ENCODE peak calls at places on chromosomes 7 and 10, in five cellular contexts. W, L, V, I and G are unnamed samples.

GRCh38 chr7:134630890-134631289 is 15.8 kb upstream of the BPGM start:
- DNase-seq in V (no peak), I (no peak), L (no peak), W (no peak), G (no peak)

GRCh38 chr7:157394246-157395191 is 57.7 kb downstream of the DNAJB6 start:
- DNase-seq in L (no peak), W (no peak), V (no peak), I (no peak), G (no peak)

GRCh38 chr10:15180736-15181135 is 12.2 kb upstream of the NMT2 start:
- DNase-seq in W (no peak), I (no peak), L (no peak), V (no peak), G (no peak)

GRCh38 chr10:70174058-70174741 is 3.9 kb upstream of the SAR1A start:
- DNase-seq in I (peak; percentile 70), L (no peak), W (peak; percentile 17), V (no peak), G (no peak)

GRCh38 chr10:68077026-68077425 is 1.9 kb upstream of the HERC4 start:
- DNase-seq in L (no peak), I (no peak), W (no peak), V (no peak), G (no peak)

GRCh38 chr10:80612261-80612660 is 74.6 kb downstream of the SH2D4B start:
- DNase-seq in V (no peak), L (no peak), W (no peak), I (no peak), G (peak; percentile 26)

GRCh38 chr10:6224781-6225180 is 22.0 kb downstream of the PFKFB3 start:
- DNase-seq in L (no peak), I (no peak), W (no peak), V (no peak), G (no peak)

GRCh38 chr7:38681882-38682281 is 50.7 kb upstream of the AMPH start:
- DNase-seq in V (no peak), W (no peak), I (no peak), L (no peak), G (no peak)

GRCh38 chr10:78991187-78991586 is 77.6 kb upstream of the ZMIZ1 start:
- DNase-seq in W (no peak), I (no peak), V (no peak), L (no peak), G (no peak)

GRCh38 chr7:143240323-143241168 is 18.7 kb downstream of the TAS2R40 start:
- DNase-seq in W (peak; percentile 58), V (peak; percentile 71), L (peak; percentile 67), I (peak; percentile 83), G (no peak)

GRCh38 chr10:62765726-62766125 is 38.8 kb upstream of the ADO start:
- DNase-seq in W (no peak), L (no peak), V (no peak), I (no peak), G (no peak)